ENCODE peak calls at places on chromosome 11, in seven cellular contexts. M is sigmoid colon, G is NAMALWA, H is HFF-Myc, A is occipital lobe, S is HT-29, Z is body of pancreas. Q is an unnamed sample.

GRCh38 chr11:2104524-2105440 is 34.4 kb downstream of the IGF2 start:
- DNase-seq in M (no peak), G (no peak), H (no peak), A (no peak), S (no peak), Z (no peak), Q (no peak)

GRCh38 chr11:31236052-31236652 is 133.4 kb downstream of the DCDC1 start:
- DNase-seq in M (no peak), G (peak; percentile 45), H (no peak), A (no peak), S (peak; percentile 15), Z (no peak), Q (no peak)

GRCh38 chr11:65867284-65868071 is 5.1 kb downstream of the EFEMP2 start:
- DNase-seq in M (no peak), G (peak; percentile 61), H (no peak), A (no peak), S (no peak), Z (no peak), Q (no peak)

GRCh38 chr11:3186166-3186953 is 21.2 kb upstream of the OSBPL5 start:
- DNase-seq in M (no peak), G (no peak), H (no peak), A (no peak), S (no peak), Z (peak; percentile 1), Q (no peak)

GRCh38 chr11:11155962-11156815 is 196.9 kb downstream of the CSNK2A3 start:
- DNase-seq in M (no peak), G (peak; percentile 56), H (no peak), A (no peak), S (peak; percentile 19), Z (no peak), Q (peak; percentile 56)

GRCh38 chr11:119722281-119722794 is 6.7 kb downstream of the NECTIN1 start:
- DNase-seq in M (no peak), G (peak; percentile 26), H (no peak), A (no peak), S (no peak), Z (peak; percentile 87), Q (no peak)

GRCh38 chr11:8263109-8263768 is 439 bp downstream of the LMO1 start:
- DNase-seq in M (peak; percentile 59), G (no peak), H (no peak), A (no peak), S (no peak), Z (no peak), Q (no peak)

GRCh38 chr11:118628861-118629549 is 21.6 kb downstream of the PHLDB1 start:
- DNase-seq in M (no peak), G (no peak), H (no peak), A (no peak), S (no peak), Z (no peak), Q (no peak)

GRCh38 chr11:64834723-64835615 is 9.5 kb downstream of the CDC42BPG start:
- DNase-seq in M (no peak), G (no peak), H (no peak), A (no peak), S (peak; percentile 93), Z (peak; percentile 64), Q (no peak)

GRCh38 chr11:125378596-125378995 is 117.5 kb downstream of the FEZ1 start:
- DNase-seq in M (no peak), G (no peak), H (no peak), A (no peak), S (no peak), Z (no peak), Q (no peak)

GRCh38 chr11:118526688-118527087 is 586 bp upstream of the TTC36 start:
- DNase-seq in M (no peak), G (no peak), H (no peak), A (no peak), S (no peak), Z (no peak), Q (no peak)

GRCh38 chr11:18365736-18366135 is 28.6 kb upstream of the LDHA start:
- DNase-seq in M (no peak), G (no peak), H (no peak), A (no peak), S (no peak), Z (no peak), Q (no peak)

GRCh38 chr11:12694182-12694531 is 19.9 kb downstream of the TEAD1 start:
- DNase-seq in M (no peak), G (no peak), H (no peak), A (no peak), S (peak; percentile 86), Z (peak; percentile 57), Q (no peak)

GRCh38 chr11:43243901-43244300 is 67.9 kb upstream of the API5 start:
- DNase-seq in M (no peak), G (no peak), H (no peak), A (no peak), S (no peak), Z (no peak), Q (no peak)

GRCh38 chr11:120558754-120559431 is 47.3 kb downstream of the GRIK4 start:
- DNase-seq in M (no peak), G (no peak), H (no peak), A (no peak), S (no peak), Z (no peak), Q (no peak)

GRCh38 chr11:134841411-134841810 is 429.4 kb upstream of the B3GAT1 start:
- DNase-seq in M (no peak), G (no peak), H (no peak), A (no peak), S (no peak), Z (no peak), Q (no peak)

GRCh38 chr11:64334764-64335741 is 5.0 kb upstream of the CCDC88B start:
- DNase-seq in M (no peak), G (peak; percentile 96), H (peak; percentile 65), A (no peak), S (peak; percentile 71), Z (peak; percentile 47), Q (peak; percentile 76)

GRCh38 chr11:85821636-85822035 is 10.7 kb upstream of the SYTL2 start:
- DNase-seq in M (no peak), G (no peak), H (no peak), A (no peak), S (peak; percentile 35), Z (peak; percentile 19), Q (no peak)

GRCh38 chr11:65855927-65856363 is 2.0 kb downstream of the CFL1 start:
- DNase-seq in M (no peak), G (peak; percentile 2), H (no peak), A (no peak), S (no peak), Z (no peak), Q (no peak)

GRCh38 chr11:101555366-101555765 is 28.4 kb downstream of the TRPC6 start:
- DNase-seq in M (no peak), G (no peak), H (no peak), A (no peak), S (no peak), Z (no peak), Q (no peak)

GRCh38 chr11:67615455-67616430 is 9.0 kb downstream of the NDUFV1 start:
- DNase-seq in M (no peak), G (peak; percentile 72), H (no peak), A (no peak), S (peak; percentile 76), Z (peak; percentile 74), Q (peak; percentile 100)

GRCh38 chr11:120706257-120706656 is 194.7 kb downstream of the GRIK4 start:
- DNase-seq in M (no peak), G (no peak), H (no peak), A (no peak), S (no peak), Z (no peak), Q (no peak)

GRCh38 chr11:83990160-83990733 is 704.1 kb upstream of the CCDC90B start:
- DNase-seq in M (peak; percentile 65), G (no peak), H (no peak), A (peak; percentile 67), S (no peak), Z (no peak), Q (no peak)

GRCh38 chr11:69878144-69878883 is 59.1 kb upstream of the FGF3 start:
- DNase-seq in M (peak; percentile 49), G (no peak), H (no peak), A (no peak), S (no peak), Z (no peak), Q (no peak)

GRCh38 chr11:115590254-115590653 is 86.0 kb upstream of the CADM1 start:
- DNase-seq in M (no peak), G (no peak), H (no peak), A (no peak), S (no peak), Z (no peak), Q (no peak)

GRCh38 chr11:60785806-60786361 is 751 bp downstream of the MS4A10 start:
- DNase-seq in M (peak; percentile 37), G (no peak), H (no peak), A (peak; percentile 20), S (no peak), Z (no peak), Q (no peak)

GRCh38 chr11:36399236-36399635 is 103.1 kb downstream of the PRR5L start:
- DNase-seq in M (no peak), G (no peak), H (no peak), A (no peak), S (no peak), Z (no peak), Q (no peak)

GRCh38 chr11:78216571-78217287 is 28.0 kb downstream of the USP35 start:
- DNase-seq in M (no peak), G (no peak), H (no peak), A (no peak), S (no peak), Z (no peak), Q (no peak)

GRCh38 chr11:123645576-123645975 is 8.8 kb downstream of the SCN3B start:
- DNase-seq in M (no peak), G (no peak), H (no peak), A (no peak), S (no peak), Z (no peak), Q (no peak)

GRCh38 chr11:17852246-17852645 is 117.7 kb downstream of the KCNC1 start:
- DNase-seq in M (no peak), G (no peak), H (no peak), A (no peak), S (no peak), Z (no peak), Q (no peak)

GRCh38 chr11:64489831-64490441 is 101.1 kb upstream of the SLC22A12 start:
- DNase-seq in M (peak; percentile 69), G (peak; percentile 46), H (no peak), A (no peak), S (peak; percentile 59), Z (peak; percentile 49), Q (peak; percentile 58)

GRCh38 chr11:123519055-123519796 is 89.2 kb downstream of the GRAMD1B start:
- DNase-seq in M (no peak), G (no peak), H (no peak), A (peak; percentile 52), S (no peak), Z (no peak), Q (no peak)

GRCh38 chr11:104073950-104074349 is 37.5 kb downstream of the DDI1 start:
- DNase-seq in M (no peak), G (peak; percentile 86), H (no peak), A (peak; percentile 1), S (no peak), Z (no peak), Q (no peak)

GRCh38 chr11:12746593-12747097 is 72.4 kb downstream of the TEAD1 start:
- DNase-seq in M (peak; percentile 77), G (no peak), H (peak; percentile 75), A (no peak), S (peak; percentile 74), Z (peak; percentile 17), Q (peak; percentile 26)

GRCh38 chr11:12186683-12187082 is 76.3 kb downstream of the MICAL2 start:
- DNase-seq in M (no peak), G (no peak), H (no peak), A (no peak), S (no peak), Z (no peak), Q (no peak)

GRCh38 chr11:14413307-14414072 is 54.5 kb upstream of the RRAS2 start:
- DNase-seq in M (peak; percentile 70), G (peak; percentile 18), H (no peak), A (peak; percentile 6), S (no peak), Z (no peak), Q (peak; percentile 9)

GRCh38 chr11:11813288-11813962 is 28.3 kb upstream of the USP47 start:
- DNase-seq in M (peak; percentile 78), G (no peak), H (no peak), A (no peak), S (peak; percentile 25), Z (peak; percentile 44), Q (peak; percentile 73)